ENCODE peak calls at places on chromosomes 12 and 14, in ten cellular contexts. H is right cardiac atrium, T is stomach, N is neural progenitor cell, I is IMR-90, G is right lobe of liver, J is GM23248, X is esophagus squamous epithelium, B is OCI-LY7, F is hepatocyte. M is an unnamed sample. For H3K4me1, the result is how much of the 10 kb centered on the place peaks cover.

GRCh38 chr12:54725233-54725843 is 77.2 kb upstream of the DCD start:
- DNase-seq in I (no peak), F (peak), N (peak), B (peak), J (peak), T (no peak), G (no peak), X (no peak), H (no peak), M (peak)

GRCh38 chr14:53663709-53664108 is 292.9 kb downstream of the BMP4 start:
- DNase-seq in I (peak), X (no peak), N (peak), B (no peak), J (peak), H (peak), F (peak), T (no peak), G (peak), M (no peak)

GRCh38 chr12:42140901-42141300 is 3.8 kb downstream of the GXYLT1 start:
- DNase-seq in I (peak), T (no peak), J (peak), X (no peak), H (no peak), F (peak), B (no peak), G (no peak), N (peak), M (no peak)

GRCh38 chr12:49129332-49130150 is 1.7 kb downstream of the TUBA1B start:
- DNase-seq in H (peak), B (no peak), I (no peak), J (peak), T (no peak), G (no peak), N (no peak), X (no peak), F (no peak), M (peak)

GRCh38 chr12:43113153-43113552 is 438.9 kb downstream of the ADAMTS20 start:
- DNase-seq in B (no peak), T (no peak), H (no peak), X (no peak), N (no peak), I (no peak), G (no peak), F (peak), J (peak), M (peak)

GRCh38 chr14:24828486-24828885 is 194.5 kb upstream of the GZMB start:
- DNase-seq in B (no peak), H (no peak), J (no peak), X (no peak), G (no peak), T (no peak), N (no peak), F (no peak), I (no peak), M (no peak)

GRCh38 chr12:96994900-96995299 is 87.8 kb downstream of the NEDD1 start:
- DNase-seq in I (no peak), B (no peak), G (no peak), T (no peak), H (no peak), F (no peak), X (no peak), J (no peak), N (no peak), M (no peak)

GRCh38 chr12:44750468-44750867 is 125.6 kb downstream of the NELL2 start:
- DNase-seq in I (no peak), F (no peak), G (no peak), T (no peak), X (no peak), B (no peak), N (no peak), H (no peak), J (no peak), M (no peak)

GRCh38 chr12:30548203-30548602 is 147.5 kb downstream of the IPO8 start:
- DNase-seq in I (no peak), T (no peak), B (no peak), J (no peak), X (no peak), H (no peak), G (no peak), N (no peak), F (no peak), M (no peak)

GRCh38 chr12:105253882-105254513 is 18.0 kb upstream of the APPL2 start:
- DNase-seq in N (no peak), I (peak), G (no peak), T (no peak), H (no peak), F (no peak), B (no peak), X (no peak), J (peak), M (no peak)

GRCh38 chr12:49301759-49302158 is 6.8 kb downstream of the PRPH start:
- DNase-seq in X (no peak), F (peak), I (no peak), B (no peak), G (no peak), H (no peak), T (no peak), N (no peak), J (no peak), M (peak)

GRCh38 chr12:104910196-104910840 is 47.8 kb downstream of the SLC41A2 start:
- DNase-seq in I (peak), N (no peak), H (no peak), J (peak), X (no peak), F (no peak), B (no peak), T (no peak), G (no peak), M (no peak)

GRCh38 chr14:69493791-69494190 is 9.3 kb downstream of the PLEKHD1 start:
- DNase-seq in T (no peak), J (no peak), N (no peak), F (no peak), X (no peak), G (peak), I (no peak), B (no peak), H (no peak), M (no peak)

GRCh38 chr12:31323466-31324115 is 2.4 kb downstream of the SINHCAF start:
- DNase-seq in H (peak), T (peak), X (no peak), B (peak), J (peak), F (no peak), I (no peak), N (no peak), G (peak), M (peak)

GRCh38 chr14:103127356-103127755 is 4.1 kb downstream of the TNFAIP2 start:
- DNase-seq in N (no peak), B (no peak), X (no peak), F (no peak), H (no peak), G (peak), T (no peak), J (no peak), I (no peak), M (no peak)

GRCh38 chr12:50518129-50518528 is 13.3 kb downstream of the DIP2B start:
- DNase-seq in G (no peak), H (no peak), B (no peak), I (no peak), N (no peak), J (no peak), X (no peak), F (no peak), T (no peak), M (no peak)

GRCh38 chr12:94263905-94264655 is 115.7 kb downstream of the PLXNC1 start:
- DNase-seq in F (no peak), T (no peak), G (no peak), I (no peak), X (no peak), H (no peak), B (no peak), J (peak), N (peak), M (no peak)

GRCh38 chr14:23831591-23831990 is 122.0 kb upstream of the DHRS4 start:
- DNase-seq in G (no peak), I (no peak), H (no peak), N (no peak), B (no peak), F (no peak), X (no peak), T (no peak), J (no peak), M (no peak)

GRCh38 chr12:64522316-64522715 is 70.4 kb downstream of the TBK1 start:
- DNase-seq in X (no peak), J (peak), N (no peak), H (no peak), F (no peak), G (no peak), T (no peak), B (no peak), I (peak), M (no peak)

GRCh38 chr12:47777741-47778558 is 4.9 kb downstream of the SLC48A1 start:
- DNase-seq in T (peak), F (no peak), G (no peak), I (no peak), X (no peak), N (no peak), J (peak), B (no peak), H (peak), M (no peak)

GRCh38 chr14:70472253-70473159 is 20.5 kb downstream of the ADAM21 start:
- DNase-seq in N (no peak), T (no peak), H (no peak), F (no peak), X (no peak), I (no peak), J (no peak), B (no peak), G (no peak), M (no peak)

GRCh38 chr14:68762944-68763831 is 29.7 kb downstream of the ZFP36L1 start:
- DNase-seq in I (peak), H (peak), X (no peak), T (peak), N (peak), F (peak), G (peak), B (no peak), J (peak), M (no peak)

GRCh38 chr14:36604757-36605505 is 22.5 kb upstream of the NKX2-8 start:
- DNase-seq in X (no peak), J (peak), T (peak), I (peak), H (no peak), N (peak), F (peak), B (peak), G (no peak), M (peak)

GRCh38 chr12:19234171-19234704 is 104.7 kb downstream of the PLEKHA5 start:
- DNase-seq in I (peak), H (no peak), J (peak), B (no peak), G (no peak), T (no peak), N (no peak), X (no peak), F (no peak), M (peak)

GRCh38 chr14:69928111-69928523 is 48.9 kb downstream of the SMOC1 start:
- DNase-seq in X (no peak), N (no peak), J (peak), F (peak), B (no peak), I (peak), H (no peak), T (no peak), G (no peak), M (no peak)

GRCh38 chr14:49550284-49551184 is 35.6 kb downstream of the RPS29 start:
- DNase-seq in I (peak), F (no peak), T (no peak), H (no peak), J (peak), X (no peak), N (peak), B (peak), G (no peak), M (peak)

GRCh38 chr14:65179918-65180724 is 77.8 kb upstream of the MAX start:
- DNase-seq in H (peak), B (peak), X (no peak), J (peak), N (no peak), F (no peak), I (peak), G (no peak), T (peak), M (peak)

GRCh38 chr12:108308432-108308831 is 30.7 kb downstream of the CMKLR1 start:
- DNase-seq in N (no peak), T (no peak), J (peak), B (no peak), F (no peak), I (no peak), H (no peak), X (no peak), G (no peak), M (no peak)

GRCh38 chr14:77882098-77882497 is 82.2 kb downstream of the ADCK1 start:
- DNase-seq in J (peak), B (no peak), X (no peak), N (no peak), I (no peak), T (no peak), F (peak), H (peak), G (no peak), M (peak)

GRCh38 chr12:30877110-30877875 is 49.3 kb upstream of the TSPAN11 start:
- DNase-seq in J (no peak), I (no peak), F (no peak), H (no peak), X (no peak), T (no peak), N (no peak), G (no peak), B (no peak), M (no peak)

GRCh38 chr12:29783773-29784666 is at the start of gene TMTC1:
- DNase-seq in J (peak), I (peak), H (peak), B (no peak), X (no peak), G (peak), F (peak), T (peak), N (peak), M (no peak)

GRCh38 chr14:75295061-75295461 is 16.4 kb downstream of the FOS start:
- DNase-seq in I (peak), X (no peak), N (peak), G (peak), H (peak), J (peak), T (peak), F (peak), B (no peak), M (no peak)

DNA sequence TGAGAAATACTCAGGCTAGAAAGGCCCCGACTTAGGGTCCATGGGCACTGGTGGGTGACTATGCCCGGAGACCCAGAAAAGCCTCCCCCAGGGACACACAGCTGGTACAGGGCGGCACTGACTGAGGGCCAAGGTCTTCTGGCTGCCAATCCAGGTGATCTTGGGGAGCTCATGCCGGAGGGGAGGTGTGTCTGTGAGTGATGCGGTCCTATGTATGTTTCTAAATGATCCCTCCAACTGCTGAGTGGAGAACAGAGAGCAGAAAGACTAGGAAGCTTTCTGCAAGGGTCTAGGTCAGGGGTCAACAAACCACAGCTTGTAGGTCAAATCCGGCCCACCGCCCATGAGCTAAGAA is 391 bp downstream of the SERPINA4 start:
- DNase-seq in H (no peak), G (no peak), X (no peak), F (no peak), I (no peak), N (no peak), B (no peak), T (no peak), J (no peak), M (no peak)
- H3K4me1 ChIP-seq in H (under half), G (under half), X (under half), F (under half), I (under half), N (under half), B (under half), T (under half), J (under half), M (under half)

GRCh38 chr14:105328070-105328677 is 13.6 kb downstream of the PACS2 start:
- DNase-seq in F (no peak), I (no peak), G (peak), J (no peak), T (no peak), B (no peak), N (no peak), H (no peak), X (no peak), M (no peak)

GRCh38 chr14:105326568-105326867 is 12.0 kb downstream of the PACS2 start:
- DNase-seq in G (peak), B (no peak), X (no peak), F (no peak), H (no peak), I (no peak), N (peak), J (no peak), T (no peak), M (no peak)

GRCh38 chr14:105328678-105329390 is 14.3 kb downstream of the PACS2 start:
- DNase-seq in T (no peak), F (no peak), B (no peak), G (peak), J (no peak), I (no peak), H (no peak), X (no peak), N (no peak), M (no peak)

GRCh38 chr14:105325716-105326567 is 11.4 kb downstream of the PACS2 start:
- DNase-seq in N (no peak), F (no peak), I (no peak), H (no peak), B (no peak), J (no peak), X (no peak), G (peak), T (no peak), M (no peak)

GRCh38 chr14:105326891-105327694 is 12.5 kb downstream of the PACS2 start:
- DNase-seq in N (peak), H (no peak), G (peak), B (no peak), I (no peak), T (no peak), F (no peak), J (no peak), X (no peak), M (no peak)
- H3K4me1 ChIP-seq in N (under half), H (under half), G (under half), B (under half), I (under half), T (under half), F (under half), J (under half), X (under half), M (under half)

DNA sequence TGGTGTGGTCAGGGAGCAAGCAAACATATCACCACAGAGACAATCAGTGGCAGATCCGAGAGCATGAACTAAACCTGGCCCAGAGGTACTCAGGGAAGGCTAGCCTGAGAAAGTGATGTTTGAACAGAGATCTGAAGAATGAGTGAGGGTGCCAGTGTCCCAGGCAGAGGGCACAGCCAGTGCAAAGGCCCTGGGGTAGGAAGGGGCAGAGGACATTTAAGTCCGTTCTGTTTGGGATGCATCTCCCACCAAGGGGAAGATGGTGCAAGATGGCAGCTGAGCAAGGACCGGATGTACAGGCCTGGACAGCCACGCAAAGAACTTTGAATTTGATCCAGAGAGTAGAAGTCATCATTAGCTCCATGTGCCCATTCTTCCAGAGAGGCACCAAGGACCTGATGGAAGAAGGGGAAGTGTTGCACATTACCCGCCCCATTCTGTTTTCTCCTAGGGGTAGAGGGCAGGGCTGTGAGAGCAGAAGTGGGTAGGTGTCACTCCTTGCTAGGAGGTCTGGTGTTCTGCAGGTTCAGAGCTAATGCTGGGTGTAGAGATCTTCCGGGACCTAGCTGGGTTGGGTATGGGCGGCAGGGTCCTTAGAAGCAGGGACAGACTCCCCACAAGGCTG is 3.9 kb downstream of the DTX1 start:
- DNase-seq in H (no peak), I (no peak), J (no peak), F (no peak), X (no peak), B (peak), G (no peak), N (no peak), T (no peak), M (peak)
- H3K4me1 ChIP-seq in H (under half), I (under half), J (under half), F (under half), X (under half), B (half or more), G (under half), N (under half), T (under half), M (half or more)

GRCh38 chr12:3930216-3930615 is 57.0 kb upstream of the PARP11 start:
- DNase-seq in X (no peak), N (peak), G (no peak), B (no peak), T (no peak), I (no peak), J (no peak), F (no peak), H (no peak), M (no peak)
- H3K4me1 ChIP-seq in X (under half), N (under half), G (under half), B (under half), T (under half), I (under half), J (under half), F (under half), H (under half), M (under half)